ENCODE peak calls at places on chromosome 15, in eight cellular contexts. E, K, A, Y, T, X, I and R are unnamed samples.

GRCh38 chr15:43249699-43250203 is 17.0 kb downstream of the TGM5 start:
- DNase-seq in E (peak; percentile 19), K (no peak), A (no peak), Y (no peak), T (peak; percentile 21), X (peak; percentile 50), I (no peak), R (no peak)

GRCh38 chr15:33360876-33361275 is 50.1 kb downstream of the RYR3 start:
- DNase-seq in E (no peak), K (no peak), A (no peak), Y (no peak), T (no peak), X (no peak), I (no peak), R (no peak)

GRCh38 chr15:57920916-57921315 is 144.6 kb downstream of the ALDH1A2 start:
- DNase-seq in E (no peak), K (no peak), A (no peak), Y (no peak), T (no peak), X (peak; percentile 4), I (no peak), R (no peak)

GRCh38 chr15:63896336-63897115 is 62.8 kb upstream of the HERC1 start:
- DNase-seq in E (peak; percentile 80), K (no peak), A (no peak), Y (peak; percentile 8), T (no peak), X (peak; percentile 86), I (peak; percentile 87), R (no peak)

GRCh38 chr15:70121656-70122297 is 24.1 kb upstream of the TLE3 start:
- DNase-seq in E (no peak), K (no peak), A (no peak), Y (no peak), T (no peak), X (peak; percentile 74), I (peak; percentile 85), R (no peak)

GRCh38 chr15:81809543-81809942 is 236.3 kb downstream of the MEX3B start:
- DNase-seq in E (peak; percentile 5), K (no peak), A (peak; percentile 31), Y (no peak), T (no peak), X (no peak), I (no peak), R (no peak)

GRCh38 chr15:63860161-63860954 is 26.6 kb upstream of the HERC1 start:
- DNase-seq in E (peak; percentile 52), K (no peak), A (peak; percentile 56), Y (no peak), T (no peak), X (no peak), I (no peak), R (peak; percentile 29)

GRCh38 chr15:60580650-60581415 is 101.9 kb upstream of the ICE2 start:
- DNase-seq in E (peak; percentile 57), K (no peak), A (no peak), Y (no peak), T (no peak), X (peak; percentile 12), I (no peak), R (peak; percentile 24)

GRCh38 chr15:85999658-86000057 is 80.0 kb upstream of the AGBL1 start:
- DNase-seq in E (no peak), K (no peak), A (no peak), Y (no peak), T (no peak), X (no peak), I (no peak), R (no peak)

GRCh38 chr15:61750271-61751084 is 309.8 kb downstream of the VPS13C start:
- DNase-seq in E (no peak), K (no peak), A (no peak), Y (peak; percentile 76), T (no peak), X (no peak), I (no peak), R (no peak)

GRCh38 chr15:57044072-57044702 is 125.7 kb downstream of the TCF12 start:
- DNase-seq in E (no peak), K (no peak), A (no peak), Y (no peak), T (no peak), X (no peak), I (no peak), R (no peak)

GRCh38 chr15:80036067-80036466 is 23.4 kb upstream of the ZFAND6 start:
- DNase-seq in E (no peak), K (no peak), A (no peak), Y (no peak), T (no peak), X (no peak), I (no peak), R (no peak)

GRCh38 chr15:101684384-101684783 is 32.2 kb upstream of the TM2D3 start:
- DNase-seq in E (no peak), K (no peak), A (no peak), Y (no peak), T (peak; percentile 26), X (no peak), I (no peak), R (no peak)